ENCODE peak calls at places on chromosomes 2 and 18, in five cellular contexts. One of them, this sample, is unnamed.

GRCh38 chr2:112910219-112910618 is 746 bp upstream of the IL37 start:
- DNase-seq in amniotic epithelial cell: no peak
- DNase-seq in cardiac fibroblast: no peak
- DNase-seq in BJ: no peak
- DNase-seq in GM03348: no peak
- DNase-seq in this sample: no peak

GRCh38 chr2:171688129-171688465 is 828 bp downstream of the DYNC1I2 start:
- DNase-seq in GM03348: peak; percentile 46
- DNase-seq in amniotic epithelial cell: peak; percentile 27
- DNase-seq in BJ: no peak
- DNase-seq in cardiac fibroblast: peak; percentile 52
- DNase-seq in this sample: peak; percentile 63

GRCh38 chr2:120886967-120887672 is 151.5 kb downstream of the GLI2 start:
- DNase-seq in GM03348: no peak
- DNase-seq in BJ: no peak
- DNase-seq in cardiac fibroblast: no peak
- DNase-seq in amniotic epithelial cell: no peak
- DNase-seq in this sample: no peak

GRCh38 chr2:215716971-215717370 is 281.1 kb upstream of the FN1 start:
- DNase-seq in cardiac fibroblast: peak; percentile 43
- DNase-seq in BJ: no peak
- DNase-seq in GM03348: no peak
- DNase-seq in amniotic epithelial cell: no peak
- DNase-seq in this sample: no peak

GRCh38 chr2:18704224-18704623 is 114.9 kb upstream of the NT5C1B start:
- DNase-seq in amniotic epithelial cell: no peak
- DNase-seq in BJ: no peak
- DNase-seq in GM03348: no peak
- DNase-seq in cardiac fibroblast: peak; percentile 44
- DNase-seq in this sample: peak; percentile 21

GRCh38 chr2:164542584-164543021 is 78.7 kb downstream of the GRB14 start:
- DNase-seq in cardiac fibroblast: peak; percentile 74
- DNase-seq in BJ: peak; percentile 30
- DNase-seq in amniotic epithelial cell: peak; percentile 79
- DNase-seq in GM03348: no peak
- DNase-seq in this sample: peak; percentile 82

GRCh38 chr2:45607701-45608100 is 3.4 kb downstream of the SRBD1 start:
- DNase-seq in amniotic epithelial cell: peak; percentile 34
- DNase-seq in GM03348: peak; percentile 29
- DNase-seq in BJ: no peak
- DNase-seq in cardiac fibroblast: peak; percentile 45
- DNase-seq in this sample: peak; percentile 41

GRCh38 chr18:45664824-45665763 is 49.8 kb downstream of the SLC14A2 start:
- DNase-seq in GM03348: peak; percentile 85
- DNase-seq in amniotic epithelial cell: peak; percentile 47
- DNase-seq in BJ: no peak
- DNase-seq in cardiac fibroblast: peak; percentile 76
- DNase-seq in this sample: peak; percentile 56

GRCh38 chr2:119156105-119156890 is 2.3 kb downstream of the C1QL2 start:
- DNase-seq in amniotic epithelial cell: peak; percentile 14
- DNase-seq in BJ: no peak
- DNase-seq in GM03348: no peak
- DNase-seq in cardiac fibroblast: no peak
- DNase-seq in this sample: no peak

GRCh38 chr2:223954401-223954800 is 2.9 kb upstream of the MRPL44 start:
- DNase-seq in amniotic epithelial cell: peak; percentile 97
- DNase-seq in BJ: no peak
- DNase-seq in cardiac fibroblast: peak; percentile 96
- DNase-seq in GM03348: peak; percentile 56
- DNase-seq in this sample: peak; percentile 98

GRCh38 chr18:76410033-76410432 is 85.0 kb downstream of the ZNF516 start:
- DNase-seq in BJ: no peak
- DNase-seq in amniotic epithelial cell: no peak
- DNase-seq in cardiac fibroblast: no peak
- DNase-seq in GM03348: no peak
- DNase-seq in this sample: no peak

GRCh38 chr2:9206991-9207640 is 504 bp downstream of the ASAP2 start:
- DNase-seq in GM03348: no peak
- DNase-seq in cardiac fibroblast: no peak
- DNase-seq in BJ: no peak
- DNase-seq in amniotic epithelial cell: no peak
- DNase-seq in this sample: peak; percentile 37

GRCh38 chr18:24068945-24069693 is 54.6 kb downstream of the TTC39C start:
- DNase-seq in cardiac fibroblast: no peak
- DNase-seq in BJ: no peak
- DNase-seq in GM03348: no peak
- DNase-seq in amniotic epithelial cell: no peak
- DNase-seq in this sample: no peak

GRCh38 chr2:88903744-88904353 is 212.4 kb downstream of the RPIA start:
- DNase-seq in BJ: no peak
- DNase-seq in cardiac fibroblast: peak; percentile 44
- DNase-seq in amniotic epithelial cell: peak; percentile 5
- DNase-seq in GM03348: peak; percentile 43
- DNase-seq in this sample: peak; percentile 39

GRCh38 chr2:240722796-240723735 is 31.4 kb downstream of the AQP12A start:
- DNase-seq in BJ: no peak
- DNase-seq in GM03348: no peak
- DNase-seq in cardiac fibroblast: no peak
- DNase-seq in amniotic epithelial cell: no peak
- DNase-seq in this sample: no peak

GRCh38 chr18:48866028-48866733 is 84.6 kb downstream of the SMAD7 start:
- DNase-seq in amniotic epithelial cell: peak; percentile 55
- DNase-seq in cardiac fibroblast: peak; percentile 46
- DNase-seq in GM03348: peak; percentile 78
- DNase-seq in BJ: no peak
- DNase-seq in this sample: no peak

GRCh38 chr2:27890146-27891062 is at the start of the genes BABAM2 and RBKS:
- DNase-seq in cardiac fibroblast: peak; percentile 81
- DNase-seq in GM03348: peak; percentile 98
- DNase-seq in amniotic epithelial cell: peak; percentile 67
- DNase-seq in BJ: no peak
- DNase-seq in this sample: peak; percentile 81

GRCh38 chr18:673769-674168 is 16.3 kb downstream of the TYMS start:
- DNase-seq in GM03348: no peak
- DNase-seq in cardiac fibroblast: no peak
- DNase-seq in BJ: no peak
- DNase-seq in amniotic epithelial cell: no peak
- DNase-seq in this sample: no peak

GRCh38 chr2:8552264-8552913 is 129.5 kb upstream of the ID2 start:
- DNase-seq in amniotic epithelial cell: no peak
- DNase-seq in cardiac fibroblast: no peak
- DNase-seq in GM03348: no peak
- DNase-seq in BJ: no peak
- DNase-seq in this sample: no peak

GRCh38 chr2:206527153-206527552 is 83.8 kb downstream of the ADAM23 start:
- DNase-seq in amniotic epithelial cell: no peak
- DNase-seq in cardiac fibroblast: no peak
- DNase-seq in BJ: no peak
- DNase-seq in GM03348: no peak
- DNase-seq in this sample: peak; percentile 39

GRCh38 chr2:99032786-99033185 is 96.8 kb upstream of the CRACDL start:
- DNase-seq in GM03348: no peak
- DNase-seq in BJ: no peak
- DNase-seq in cardiac fibroblast: peak; percentile 50
- DNase-seq in amniotic epithelial cell: no peak
- DNase-seq in this sample: peak; percentile 9

GRCh38 chr2:112906276-112906675 is 4.7 kb upstream of the IL37 start:
- DNase-seq in cardiac fibroblast: no peak
- DNase-seq in BJ: no peak
- DNase-seq in GM03348: no peak
- DNase-seq in amniotic epithelial cell: no peak
- DNase-seq in this sample: no peak

GRCh38 chr18:1053654-1054315 is 149.1 kb downstream of the ADCYAP1 start:
- DNase-seq in amniotic epithelial cell: no peak
- DNase-seq in cardiac fibroblast: no peak
- DNase-seq in BJ: no peak
- DNase-seq in GM03348: no peak
- DNase-seq in this sample: no peak

GRCh38 chr18:11380968-11381367 is 228.4 kb upstream of the SLC35G4 start:
- DNase-seq in cardiac fibroblast: no peak
- DNase-seq in GM03348: no peak
- DNase-seq in BJ: no peak
- DNase-seq in amniotic epithelial cell: no peak
- DNase-seq in this sample: no peak

GRCh38 chr2:152716805-152717241 is 438 bp downstream of the PRPF40A start:
- DNase-seq in amniotic epithelial cell: no peak
- DNase-seq in GM03348: peak; percentile 9
- DNase-seq in cardiac fibroblast: no peak
- DNase-seq in BJ: no peak
- DNase-seq in this sample: peak; percentile 33

GRCh38 chr2:8872821-8873432 is 35.5 kb upstream of the KIDINS220 start:
- DNase-seq in amniotic epithelial cell: peak; percentile 67
- DNase-seq in BJ: peak; percentile 11
- DNase-seq in cardiac fibroblast: peak; percentile 81
- DNase-seq in GM03348: peak; percentile 54
- DNase-seq in this sample: peak; percentile 67

GRCh38 chr2:71901466-71901865 is 246.2 kb downstream of the CYP26B1 start:
- DNase-seq in BJ: no peak
- DNase-seq in GM03348: no peak
- DNase-seq in cardiac fibroblast: no peak
- DNase-seq in amniotic epithelial cell: no peak
- DNase-seq in this sample: no peak

GRCh38 chr2:129252781-129253460 is 726.5 kb upstream of the RAB6C start:
- DNase-seq in GM03348: no peak
- DNase-seq in amniotic epithelial cell: no peak
- DNase-seq in cardiac fibroblast: no peak
- DNase-seq in BJ: no peak
- DNase-seq in this sample: no peak

GRCh38 chr18:57837917-57838548 is 34.9 kb upstream of the ATP8B1 start:
- DNase-seq in BJ: no peak
- DNase-seq in cardiac fibroblast: peak; percentile 66
- DNase-seq in GM03348: no peak
- DNase-seq in amniotic epithelial cell: peak; percentile 54
- DNase-seq in this sample: peak; percentile 69

GRCh38 chr2:75055820-75056675 is 97.6 kb downstream of the POLE4 start:
- DNase-seq in amniotic epithelial cell: no peak
- DNase-seq in cardiac fibroblast: peak; percentile 74
- DNase-seq in BJ: no peak
- DNase-seq in GM03348: peak; percentile 63
- DNase-seq in this sample: peak; percentile 35

GRCh38 chr18:36256094-36256493 is 41.4 kb upstream of the FHOD3 start:
- DNase-seq in BJ: no peak
- DNase-seq in cardiac fibroblast: no peak
- DNase-seq in amniotic epithelial cell: no peak
- DNase-seq in GM03348: no peak
- DNase-seq in this sample: no peak

GRCh38 chr2:174338626-174339570 is 4.1 kb downstream of the SP9 start:
- DNase-seq in amniotic epithelial cell: no peak
- DNase-seq in cardiac fibroblast: no peak
- DNase-seq in BJ: no peak
- DNase-seq in GM03348: no peak
- DNase-seq in this sample: no peak

This sample was measured in iris pigment epithelial cell.